ENCODE peak calls at places on chromosomes 16 and 17, in seven cellular contexts. W is cardiac fibroblast; V is GM23248; B is EL; P is activated CD4-positive, alpha-beta T cell treated with anti-CD3 and anti-CD28 coated beads, Interleukin-2, amount 50 U/mL, for 1 hour; U is ELR; D is Peyer's patch. T is an unnamed sample.

GRCh38 chr16:4140652-4141051 is 24.4 kb upstream of the ADCY9 start:
- DNase-seq in P (no peak), V (no peak), B (peak), U (no peak), W (peak), D (no peak), T (peak)

GRCh38 chr17:28521296-28522085 is 15.3 kb downstream of the FOXN1 start:
- DNase-seq in B (no peak), P (no peak), W (no peak), V (no peak), D (no peak), U (no peak), T (peak)

GRCh38 chr17:10217916-10218315 is 19.5 kb upstream of the GAS7 start:
- DNase-seq in V (peak), D (no peak), U (no peak), W (peak), B (no peak), P (no peak), T (no peak)

GRCh38 chr17:21275047-21275578 is 9.4 kb upstream of the MAP2K3 start:
- DNase-seq in D (no peak), B (peak), U (peak), P (no peak), W (no peak), V (no peak), T (peak)

GRCh38 chr16:55171241-55171640 is 152.8 kb upstream of the IRX6 start:
- DNase-seq in D (no peak), B (no peak), W (no peak), U (no peak), V (no peak), P (no peak), T (no peak)

GRCh38 chr17:6105608-6106007 is 35.4 kb downstream of the WSCD1 start:
- DNase-seq in D (no peak), P (no peak), W (no peak), V (no peak), U (no peak), B (no peak), T (no peak)

GRCh38 chr16:88319116-88319965 is 63.4 kb upstream of the ZNF469 start:
- DNase-seq in U (no peak), D (no peak), W (no peak), P (no peak), V (no peak), B (no peak), T (no peak)

GRCh38 chr17:66724581-66725341 is 110.2 kb upstream of the CACNG5 start:
- DNase-seq in P (no peak), W (peak), V (peak), U (no peak), B (no peak), D (no peak), T (peak)

T was measured in astrocyte of the hippocampus.